ENCODE peak calls at places on chromosome 16, in four cellular contexts. One of them, this sample, is unnamed.

GRCh38 chr16:50721549-50722409 is 20.1 kb upstream of the CYLD start:
- DNase-seq in ovary: no peak
- DNase-seq in heart left ventricle: no peak
- DNase-seq in uterus: no peak
- DNase-seq in this sample: no peak

GRCh38 chr16:84567446-84567962 is 50.4 kb downstream of the COTL1 start:
- DNase-seq in ovary: no peak
- DNase-seq in heart left ventricle: no peak
- DNase-seq in uterus: no peak
- DNase-seq in this sample: no peak

GRCh38 chr16:51872536-51872935 is 674.4 kb downstream of the TOX3 start:
- DNase-seq in ovary: no peak
- DNase-seq in heart left ventricle: no peak
- DNase-seq in uterus: no peak
- DNase-seq in this sample: no peak

GRCh38 chr16:28845173-28846079 is 722 bp downstream of the TUFM start:
- DNase-seq in ovary: no peak
- DNase-seq in heart left ventricle: no peak
- DNase-seq in uterus: no peak
- DNase-seq in this sample: no peak

GRCh38 chr16:4435668-4436067 is 10.0 kb downstream of the DNAJA3 start:
- DNase-seq in ovary: no peak
- DNase-seq in heart left ventricle: no peak
- DNase-seq in uterus: no peak
- DNase-seq in this sample: no peak

GRCh38 chr16:7272567-7273158 is 60.0 kb upstream of the RBFOX1 start:
- DNase-seq in ovary: no peak
- DNase-seq in heart left ventricle: no peak
- DNase-seq in uterus: no peak
- DNase-seq in this sample: no peak

GRCh38 chr16:35195173-35195863 is 1735.9 kb downstream of the TP53TG3F start:
- DNase-seq in ovary: no peak
- DNase-seq in heart left ventricle: no peak
- DNase-seq in uterus: no peak
- DNase-seq in this sample: no peak

GRCh38 chr16:4176794-4177438 is 60.7 kb upstream of the ADCY9 start:
- DNase-seq in ovary: no peak
- DNase-seq in heart left ventricle: no peak
- DNase-seq in uterus: no peak
- DNase-seq in this sample: peak

GRCh38 chr16:3036726-3037315 is at the start of gene BICDL2:
- DNase-seq in ovary: no peak
- DNase-seq in heart left ventricle: no peak
- DNase-seq in uterus: no peak
- DNase-seq in this sample: no peak

GRCh38 chr16:88387177-88387576 is 4.4 kb downstream of the ZNF469 start:
- DNase-seq in ovary: no peak
- DNase-seq in heart left ventricle: peak
- DNase-seq in uterus: no peak
- DNase-seq in this sample: no peak

GRCh38 chr16:14232106-14232890 is 161.2 kb downstream of the MRTFB start:
- DNase-seq in ovary: no peak
- DNase-seq in heart left ventricle: no peak
- DNase-seq in uterus: no peak
- DNase-seq in this sample: no peak

GRCh38 chr16:2250652-2251280 is 621 bp downstream of the ECI1 start:
- DNase-seq in ovary: no peak
- DNase-seq in heart left ventricle: no peak
- DNase-seq in uterus: no peak
- DNase-seq in this sample: no peak

GRCh38 chr16:10519929-10520868 is 60.2 kb downstream of the EMP2 start:
- DNase-seq in ovary: no peak
- DNase-seq in heart left ventricle: no peak
- DNase-seq in uterus: no peak
- DNase-seq in this sample: no peak

GRCh38 chr16:11301645-11302513 is 20.7 kb upstream of the PRM1 start:
- DNase-seq in ovary: no peak
- DNase-seq in heart left ventricle: peak
- DNase-seq in uterus: no peak
- DNase-seq in this sample: no peak

GRCh38 chr16:88010343-88010970 is 59.2 kb downstream of the BANP start:
- DNase-seq in ovary: no peak
- DNase-seq in heart left ventricle: no peak
- DNase-seq in uterus: no peak
- DNase-seq in this sample: no peak

GRCh38 chr16:48365601-48366164 is 19.5 kb downstream of the SIAH1 start:
- DNase-seq in ovary: peak
- DNase-seq in heart left ventricle: peak
- DNase-seq in uterus: peak
- DNase-seq in this sample: no peak

GRCh38 chr16:87602821-87603683 is 744 bp downstream of the JPH3 start:
- DNase-seq in ovary: no peak
- DNase-seq in heart left ventricle: no peak
- DNase-seq in uterus: no peak
- DNase-seq in this sample: no peak

GRCh38 chr16:11263737-11264136 is 5.4 kb downstream of the TNP2 start:
- DNase-seq in ovary: no peak
- DNase-seq in heart left ventricle: no peak
- DNase-seq in uterus: no peak
- DNase-seq in this sample: no peak

GRCh38 chr16:74700206-74701040 is at the start of gene MLKL:
- DNase-seq in ovary: peak
- DNase-seq in heart left ventricle: peak
- DNase-seq in uterus: peak
- DNase-seq in this sample: peak
- TF ChIP-seq POLR2A in ovary: no peak
- TF ChIP-seq POLR2A in heart left ventricle: no peak
- TF ChIP-seq POLR2A in uterus: peak
- TF ChIP-seq POLR2A in this sample: peak

GRCh38 chr16:15650019-15650697 is at the start of gene NDE1:
- DNase-seq in ovary: peak
- DNase-seq in heart left ventricle: peak
- DNase-seq in uterus: peak
- DNase-seq in this sample: no peak
- TF ChIP-seq POLR2A in ovary: peak
- TF ChIP-seq POLR2A in heart left ventricle: peak
- TF ChIP-seq POLR2A in uterus: peak
- TF ChIP-seq POLR2A in this sample: peak

GRCh38 chr16:56932588-56933265 is 785 bp downstream of the HERPUD1 start:
- DNase-seq in ovary: peak
- DNase-seq in heart left ventricle: peak
- DNase-seq in uterus: peak
- DNase-seq in this sample: no peak
- TF ChIP-seq POLR2A in ovary: peak
- TF ChIP-seq POLR2A in heart left ventricle: peak
- TF ChIP-seq POLR2A in uterus: peak
- TF ChIP-seq POLR2A in this sample: peak

GRCh38 chr16:12544477-12545291 is 259.0 kb downstream of the CPPED1 start:
- DNase-seq in ovary: no peak
- DNase-seq in heart left ventricle: no peak
- DNase-seq in uterus: no peak
- DNase-seq in this sample: no peak
- TF ChIP-seq POLR2A in ovary: no peak
- TF ChIP-seq POLR2A in heart left ventricle: no peak
- TF ChIP-seq POLR2A in uterus: no peak
- TF ChIP-seq POLR2A in this sample: no peak

DNA sequence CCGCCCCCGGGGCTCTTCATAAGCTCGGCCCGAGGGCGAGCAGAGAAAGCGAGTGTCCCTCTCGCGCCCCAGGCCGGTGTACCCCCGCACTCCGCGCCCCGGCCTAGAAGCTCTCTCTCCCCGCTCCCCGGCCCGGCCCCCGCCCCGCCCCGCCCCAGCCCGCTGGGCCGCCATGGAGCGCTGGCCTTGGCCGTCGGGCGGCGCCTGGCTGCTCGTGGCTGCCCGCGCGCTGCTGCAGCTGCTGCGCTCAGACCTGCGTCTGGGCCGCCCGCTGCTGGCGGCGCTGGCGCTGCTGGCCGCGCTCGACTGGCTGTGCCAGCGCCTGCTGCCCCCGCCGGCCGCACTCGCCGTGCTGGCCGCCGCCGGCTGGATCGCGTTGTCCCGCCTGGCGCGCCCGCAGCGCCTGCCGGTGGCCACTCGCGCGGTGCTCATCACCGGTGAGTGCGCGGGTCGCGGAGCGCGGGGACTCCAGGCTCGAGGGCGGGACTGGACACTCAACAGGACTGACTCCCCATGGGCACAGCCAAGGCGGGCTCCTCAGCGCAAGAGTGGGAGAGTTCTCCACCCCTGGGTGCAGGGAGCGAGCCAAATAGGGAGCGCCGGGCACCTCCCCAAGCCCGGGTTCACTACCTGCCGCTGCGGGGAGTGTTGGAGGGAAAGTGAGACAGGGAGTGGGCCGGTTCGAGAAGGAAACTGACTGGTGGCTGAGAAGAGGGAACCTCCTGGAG is at the start of gene HSD11B2:
- DNase-seq in ovary: peak
- DNase-seq in heart left ventricle: no peak
- DNase-seq in uterus: peak
- DNase-seq in this sample: no peak
- TF ChIP-seq POLR2A in ovary: no peak
- TF ChIP-seq POLR2A in heart left ventricle: no peak
- TF ChIP-seq POLR2A in uterus: peak
- TF ChIP-seq POLR2A in this sample: no peak

GRCh38 chr16:645852-646678 is 3.1 kb upstream of the WDR90 start:
- DNase-seq in ovary: no peak
- DNase-seq in heart left ventricle: peak
- DNase-seq in uterus: no peak
- DNase-seq in this sample: no peak
- TF ChIP-seq POLR2A in ovary: no peak
- TF ChIP-seq POLR2A in heart left ventricle: no peak
- TF ChIP-seq POLR2A in uterus: no peak
- TF ChIP-seq POLR2A in this sample: no peak

GRCh38 chr16:25260416-25260815 is 2.8 kb upstream of the ZKSCAN2 start:
- DNase-seq in ovary: no peak
- DNase-seq in heart left ventricle: no peak
- DNase-seq in uterus: no peak
- DNase-seq in this sample: no peak

GRCh38 chr16:25256821-25257503 is 683 bp downstream of the ZKSCAN2 start:
- DNase-seq in ovary: no peak
- DNase-seq in heart left ventricle: no peak
- DNase-seq in uterus: no peak
- DNase-seq in this sample: no peak

GRCh38 chr16:25257956-25258855 is 561 bp upstream of the ZKSCAN2 start:
- DNase-seq in ovary: peak
- DNase-seq in heart left ventricle: peak
- DNase-seq in uterus: peak
- DNase-seq in this sample: peak

GRCh38 chr16:25258856-25259179 is 1.2 kb upstream of the ZKSCAN2 start:
- DNase-seq in ovary: no peak
- DNase-seq in heart left ventricle: no peak
- DNase-seq in uterus: no peak
- DNase-seq in this sample: no peak

DNA sequence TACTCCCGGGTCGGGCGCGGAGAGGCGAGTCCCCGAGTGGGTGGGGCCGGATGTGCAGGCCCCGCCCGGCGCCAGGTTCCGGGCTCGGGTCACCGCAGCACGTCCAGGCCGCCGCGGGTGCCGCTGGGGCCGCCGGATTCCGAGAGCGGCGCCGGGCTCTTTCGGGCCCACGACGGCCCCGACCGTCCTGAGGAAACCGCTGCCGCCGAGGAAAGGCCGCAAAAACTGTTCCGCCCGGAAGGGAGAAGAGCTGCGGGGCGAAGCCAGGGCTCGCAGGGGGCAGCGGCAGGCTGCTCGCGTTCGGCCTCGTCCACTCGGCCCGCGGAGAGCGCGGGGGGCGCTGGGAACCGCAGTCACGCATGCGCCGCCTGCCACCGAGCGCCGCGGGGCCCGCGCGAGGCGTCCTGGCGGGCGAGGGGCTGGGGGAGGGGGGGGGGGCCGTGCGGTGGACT is at the start of gene ZKSCAN2:
- DNase-seq in ovary: peak
- DNase-seq in heart left ventricle: peak
- DNase-seq in uterus: peak
- DNase-seq in this sample: peak
- TF ChIP-seq POLR2A in ovary: peak
- TF ChIP-seq POLR2A in heart left ventricle: peak
- TF ChIP-seq POLR2A in uterus: peak
- TF ChIP-seq POLR2A in this sample: peak

GRCh38 chr16:68538880-68539701 is at the start of gene ZFP90:
- DNase-seq in ovary: peak
- DNase-seq in heart left ventricle: peak
- DNase-seq in uterus: peak
- DNase-seq in this sample: peak
- TF ChIP-seq POLR2A in ovary: no peak
- TF ChIP-seq POLR2A in heart left ventricle: peak
- TF ChIP-seq POLR2A in uterus: peak
- TF ChIP-seq POLR2A in this sample: peak

This sample was measured in GM12878.